ENCODE peak calls at places on chromosomes 3 and 15, in nine cellular contexts. One of them, this sample, is unnamed.

GRCh38 chr3:53941174-53941573 is 49.5 kb upstream of the SELENOK start:
- DNase-seq in choroid plexus epithelial cell: peak
- DNase-seq in GOT3: no peak
- DNase-seq in cardiac septum: no peak
- DNase-seq in IMR-90: peak
- DNase-seq in midbrain: no peak
- DNase-seq in NCI-H1417 treated with DMSO at 0.1 percent for 48 hours: no peak
- DNase-seq in natural killer cell: no peak
- DNase-seq in HCEC 1CT: peak
- DNase-seq in this sample: no peak

GRCh38 chr3:64329037-64329436 is 103.8 kb upstream of the PRICKLE2 start:
- DNase-seq in cardiac septum: no peak
- DNase-seq in choroid plexus epithelial cell: no peak
- DNase-seq in NCI-H1417 treated with DMSO at 0.1 percent for 48 hours: no peak
- DNase-seq in natural killer cell: no peak
- DNase-seq in midbrain: no peak
- DNase-seq in HCEC 1CT: peak
- DNase-seq in IMR-90: no peak
- DNase-seq in GOT3: no peak
- DNase-seq in this sample: no peak

GRCh38 chr15:39438260-39438659 is 142.6 kb upstream of the THBS1 start:
- DNase-seq in NCI-H1417 treated with DMSO at 0.1 percent for 48 hours: no peak
- DNase-seq in GOT3: no peak
- DNase-seq in natural killer cell: no peak
- DNase-seq in cardiac septum: peak
- DNase-seq in midbrain: no peak
- DNase-seq in choroid plexus epithelial cell: no peak
- DNase-seq in IMR-90: no peak
- DNase-seq in HCEC 1CT: no peak
- DNase-seq in this sample: no peak

GRCh38 chr3:14265246-14265962 is 86.8 kb downstream of the LSM3 start:
- DNase-seq in NCI-H1417 treated with DMSO at 0.1 percent for 48 hours: no peak
- DNase-seq in cardiac septum: no peak
- DNase-seq in choroid plexus epithelial cell: peak
- DNase-seq in natural killer cell: no peak
- DNase-seq in midbrain: no peak
- DNase-seq in GOT3: no peak
- DNase-seq in HCEC 1CT: peak
- DNase-seq in IMR-90: peak
- DNase-seq in this sample: no peak

GRCh38 chr15:65512189-65512588 is 5.3 kb downstream of the DPP8 start:
- DNase-seq in HCEC 1CT: no peak
- DNase-seq in natural killer cell: no peak
- DNase-seq in GOT3: no peak
- DNase-seq in cardiac septum: no peak
- DNase-seq in NCI-H1417 treated with DMSO at 0.1 percent for 48 hours: no peak
- DNase-seq in choroid plexus epithelial cell: no peak
- DNase-seq in midbrain: no peak
- DNase-seq in IMR-90: no peak
- DNase-seq in this sample: no peak

GRCh38 chr15:100082761-100083402 is 258.9 kb downstream of the ADAMTS17 start:
- DNase-seq in natural killer cell: no peak
- DNase-seq in cardiac septum: no peak
- DNase-seq in NCI-H1417 treated with DMSO at 0.1 percent for 48 hours: no peak
- DNase-seq in GOT3: no peak
- DNase-seq in choroid plexus epithelial cell: no peak
- DNase-seq in IMR-90: no peak
- DNase-seq in midbrain: no peak
- DNase-seq in HCEC 1CT: no peak
- DNase-seq in this sample: no peak

GRCh38 chr3:123193448-123194101 is 8.2 kb upstream of the SEC22A start:
- DNase-seq in cardiac septum: no peak
- DNase-seq in IMR-90: no peak
- DNase-seq in natural killer cell: no peak
- DNase-seq in NCI-H1417 treated with DMSO at 0.1 percent for 48 hours: no peak
- DNase-seq in HCEC 1CT: no peak
- DNase-seq in GOT3: no peak
- DNase-seq in choroid plexus epithelial cell: no peak
- DNase-seq in midbrain: no peak
- DNase-seq in this sample: no peak

GRCh38 chr3:162718697-162719096 is 1222.1 kb downstream of the OTOL1 start:
- DNase-seq in GOT3: no peak
- DNase-seq in midbrain: no peak
- DNase-seq in cardiac septum: no peak
- DNase-seq in choroid plexus epithelial cell: peak
- DNase-seq in natural killer cell: no peak
- DNase-seq in HCEC 1CT: no peak
- DNase-seq in IMR-90: no peak
- DNase-seq in NCI-H1417 treated with DMSO at 0.1 percent for 48 hours: no peak
- DNase-seq in this sample: peak

GRCh38 chr3:184899953-184900595 is 88.1 kb downstream of the VPS8 start:
- DNase-seq in midbrain: no peak
- DNase-seq in NCI-H1417 treated with DMSO at 0.1 percent for 48 hours: no peak
- DNase-seq in cardiac septum: no peak
- DNase-seq in choroid plexus epithelial cell: no peak
- DNase-seq in GOT3: no peak
- DNase-seq in HCEC 1CT: no peak
- DNase-seq in IMR-90: no peak
- DNase-seq in natural killer cell: no peak
- DNase-seq in this sample: no peak

GRCh38 chr3:127078626-127079025 is 95.7 kb downstream of the PLXNA1 start:
- DNase-seq in cardiac septum: peak
- DNase-seq in midbrain: no peak
- DNase-seq in natural killer cell: no peak
- DNase-seq in IMR-90: no peak
- DNase-seq in HCEC 1CT: no peak
- DNase-seq in GOT3: no peak
- DNase-seq in choroid plexus epithelial cell: no peak
- DNase-seq in NCI-H1417 treated with DMSO at 0.1 percent for 48 hours: no peak
- DNase-seq in this sample: no peak

GRCh38 chr3:164451083-164451910 is 627.0 kb downstream of the SI start:
- DNase-seq in NCI-H1417 treated with DMSO at 0.1 percent for 48 hours: no peak
- DNase-seq in cardiac septum: no peak
- DNase-seq in IMR-90: no peak
- DNase-seq in choroid plexus epithelial cell: peak
- DNase-seq in natural killer cell: no peak
- DNase-seq in midbrain: no peak
- DNase-seq in GOT3: no peak
- DNase-seq in HCEC 1CT: peak
- DNase-seq in this sample: no peak

GRCh38 chr3:196969660-196970546 is 1.3 kb upstream of the PIGZ start:
- DNase-seq in GOT3: no peak
- DNase-seq in midbrain: peak
- DNase-seq in natural killer cell: peak
- DNase-seq in NCI-H1417 treated with DMSO at 0.1 percent for 48 hours: no peak
- DNase-seq in choroid plexus epithelial cell: peak
- DNase-seq in cardiac septum: peak
- DNase-seq in IMR-90: peak
- DNase-seq in HCEC 1CT: peak
- DNase-seq in this sample: peak

GRCh38 chr3:137692803-137693431 is 71.2 kb upstream of the SOX14 start:
- DNase-seq in NCI-H1417 treated with DMSO at 0.1 percent for 48 hours: no peak
- DNase-seq in cardiac septum: no peak
- DNase-seq in IMR-90: no peak
- DNase-seq in HCEC 1CT: no peak
- DNase-seq in GOT3: no peak
- DNase-seq in midbrain: peak
- DNase-seq in choroid plexus epithelial cell: no peak
- DNase-seq in natural killer cell: no peak
- DNase-seq in this sample: no peak

GRCh38 chr3:88283242-88283592 is 133.5 kb downstream of the C3orf38 start:
- DNase-seq in GOT3: no peak
- DNase-seq in natural killer cell: no peak
- DNase-seq in cardiac septum: no peak
- DNase-seq in IMR-90: no peak
- DNase-seq in HCEC 1CT: no peak
- DNase-seq in midbrain: no peak
- DNase-seq in NCI-H1417 treated with DMSO at 0.1 percent for 48 hours: no peak
- DNase-seq in choroid plexus epithelial cell: no peak
- DNase-seq in this sample: no peak

GRCh38 chr3:55161256-55161655 is 233.4 kb upstream of the LRTM1 start:
- DNase-seq in GOT3: no peak
- DNase-seq in HCEC 1CT: peak
- DNase-seq in NCI-H1417 treated with DMSO at 0.1 percent for 48 hours: no peak
- DNase-seq in natural killer cell: no peak
- DNase-seq in cardiac septum: no peak
- DNase-seq in choroid plexus epithelial cell: peak
- DNase-seq in midbrain: no peak
- DNase-seq in IMR-90: peak
- DNase-seq in this sample: no peak

GRCh38 chr15:91043190-91043874 is 20.9 kb upstream of the VPS33B start:
- DNase-seq in midbrain: no peak
- DNase-seq in IMR-90: no peak
- DNase-seq in choroid plexus epithelial cell: no peak
- DNase-seq in HCEC 1CT: no peak
- DNase-seq in natural killer cell: no peak
- DNase-seq in cardiac septum: no peak
- DNase-seq in GOT3: no peak
- DNase-seq in NCI-H1417 treated with DMSO at 0.1 percent for 48 hours: no peak
- DNase-seq in this sample: no peak

GRCh38 chr3:14689247-14689980 is 14.5 kb downstream of the C3orf20 start:
- DNase-seq in NCI-H1417 treated with DMSO at 0.1 percent for 48 hours: no peak
- DNase-seq in cardiac septum: no peak
- DNase-seq in HCEC 1CT: no peak
- DNase-seq in natural killer cell: no peak
- DNase-seq in choroid plexus epithelial cell: no peak
- DNase-seq in midbrain: no peak
- DNase-seq in GOT3: no peak
- DNase-seq in IMR-90: no peak
- DNase-seq in this sample: no peak

GRCh38 chr15:78620839-78621421 is at the start of gene CHRNA3:
- DNase-seq in choroid plexus epithelial cell: no peak
- DNase-seq in IMR-90: no peak
- DNase-seq in GOT3: no peak
- DNase-seq in HCEC 1CT: no peak
- DNase-seq in NCI-H1417 treated with DMSO at 0.1 percent for 48 hours: no peak
- DNase-seq in cardiac septum: no peak
- DNase-seq in midbrain: no peak
- DNase-seq in natural killer cell: no peak
- DNase-seq in this sample: no peak

GRCh38 chr3:194930439-194931204 is 244.9 kb downstream of the FAM43A start:
- DNase-seq in cardiac septum: no peak
- DNase-seq in natural killer cell: no peak
- DNase-seq in HCEC 1CT: peak
- DNase-seq in choroid plexus epithelial cell: peak
- DNase-seq in GOT3: no peak
- DNase-seq in midbrain: peak
- DNase-seq in NCI-H1417 treated with DMSO at 0.1 percent for 48 hours: no peak
- DNase-seq in IMR-90: peak
- DNase-seq in this sample: no peak

GRCh38 chr3:61451841-61452240 is 109.5 kb upstream of the PTPRG start:
- DNase-seq in GOT3: no peak
- DNase-seq in IMR-90: peak
- DNase-seq in HCEC 1CT: peak
- DNase-seq in natural killer cell: no peak
- DNase-seq in midbrain: no peak
- DNase-seq in choroid plexus epithelial cell: no peak
- DNase-seq in NCI-H1417 treated with DMSO at 0.1 percent for 48 hours: no peak
- DNase-seq in cardiac septum: no peak
- DNase-seq in this sample: no peak

GRCh38 chr3:39605837-39606236 is 138.4 kb downstream of the MOBP start:
- DNase-seq in natural killer cell: no peak
- DNase-seq in midbrain: no peak
- DNase-seq in cardiac septum: no peak
- DNase-seq in GOT3: no peak
- DNase-seq in choroid plexus epithelial cell: no peak
- DNase-seq in NCI-H1417 treated with DMSO at 0.1 percent for 48 hours: no peak
- DNase-seq in HCEC 1CT: no peak
- DNase-seq in IMR-90: no peak
- DNase-seq in this sample: no peak

GRCh38 chr3:139764936-139765335 is 87.2 kb upstream of the NMNAT3 start:
- DNase-seq in HCEC 1CT: peak
- DNase-seq in natural killer cell: no peak
- DNase-seq in GOT3: peak
- DNase-seq in NCI-H1417 treated with DMSO at 0.1 percent for 48 hours: no peak
- DNase-seq in choroid plexus epithelial cell: peak
- DNase-seq in cardiac septum: no peak
- DNase-seq in IMR-90: peak
- DNase-seq in midbrain: no peak
- DNase-seq in this sample: no peak

GRCh38 chr3:64088408-64089136 is 65.3 kb upstream of the PSMD6 start:
- DNase-seq in NCI-H1417 treated with DMSO at 0.1 percent for 48 hours: peak
- DNase-seq in midbrain: no peak
- DNase-seq in IMR-90: no peak
- DNase-seq in natural killer cell: no peak
- DNase-seq in GOT3: no peak
- DNase-seq in choroid plexus epithelial cell: no peak
- DNase-seq in HCEC 1CT: no peak
- DNase-seq in cardiac septum: no peak
- DNase-seq in this sample: no peak

GRCh38 chr15:57541805-57542504 is 49.7 kb upstream of the MYZAP start:
- DNase-seq in choroid plexus epithelial cell: peak
- DNase-seq in HCEC 1CT: peak
- DNase-seq in GOT3: peak
- DNase-seq in natural killer cell: no peak
- DNase-seq in IMR-90: peak
- DNase-seq in cardiac septum: no peak
- DNase-seq in midbrain: peak
- DNase-seq in NCI-H1417 treated with DMSO at 0.1 percent for 48 hours: no peak
- DNase-seq in this sample: no peak

GRCh38 chr15:68228971-68229385 is 550 bp downstream of the CLN6 start:
- DNase-seq in IMR-90: peak
- DNase-seq in natural killer cell: no peak
- DNase-seq in choroid plexus epithelial cell: no peak
- DNase-seq in GOT3: no peak
- DNase-seq in midbrain: no peak
- DNase-seq in NCI-H1417 treated with DMSO at 0.1 percent for 48 hours: no peak
- DNase-seq in HCEC 1CT: peak
- DNase-seq in cardiac septum: no peak
- DNase-seq in this sample: no peak

GRCh38 chr3:58260733-58261132 is 23.1 kb downstream of the ABHD6 start:
- DNase-seq in HCEC 1CT: no peak
- DNase-seq in choroid plexus epithelial cell: peak
- DNase-seq in natural killer cell: no peak
- DNase-seq in midbrain: no peak
- DNase-seq in NCI-H1417 treated with DMSO at 0.1 percent for 48 hours: no peak
- DNase-seq in cardiac septum: no peak
- DNase-seq in GOT3: no peak
- DNase-seq in IMR-90: peak
- DNase-seq in this sample: no peak

GRCh38 chr3:10688126-10688525 is 127.9 kb upstream of the SLC6A11 start:
- DNase-seq in IMR-90: no peak
- DNase-seq in NCI-H1417 treated with DMSO at 0.1 percent for 48 hours: no peak
- DNase-seq in natural killer cell: no peak
- DNase-seq in midbrain: no peak
- DNase-seq in choroid plexus epithelial cell: no peak
- DNase-seq in HCEC 1CT: no peak
- DNase-seq in GOT3: no peak
- DNase-seq in cardiac septum: no peak
- DNase-seq in this sample: no peak

GRCh38 chr3:123424999-123425386 is 23.9 kb downstream of the ADCY5 start:
- DNase-seq in NCI-H1417 treated with DMSO at 0.1 percent for 48 hours: no peak
- DNase-seq in cardiac septum: no peak
- DNase-seq in GOT3: no peak
- DNase-seq in HCEC 1CT: no peak
- DNase-seq in natural killer cell: no peak
- DNase-seq in midbrain: no peak
- DNase-seq in choroid plexus epithelial cell: no peak
- DNase-seq in IMR-90: no peak
- DNase-seq in this sample: no peak

GRCh38 chr3:75341324-75342067 is 322.6 kb upstream of the FRG2C start:
- DNase-seq in choroid plexus epithelial cell: peak
- DNase-seq in HCEC 1CT: no peak
- DNase-seq in natural killer cell: no peak
- DNase-seq in cardiac septum: no peak
- DNase-seq in NCI-H1417 treated with DMSO at 0.1 percent for 48 hours: no peak
- DNase-seq in midbrain: no peak
- DNase-seq in IMR-90: no peak
- DNase-seq in GOT3: no peak
- DNase-seq in this sample: no peak

GRCh38 chr3:60698117-60698516 is 553.1 kb downstream of the FHIT start:
- DNase-seq in natural killer cell: no peak
- DNase-seq in cardiac septum: no peak
- DNase-seq in NCI-H1417 treated with DMSO at 0.1 percent for 48 hours: no peak
- DNase-seq in midbrain: no peak
- DNase-seq in choroid plexus epithelial cell: no peak
- DNase-seq in IMR-90: no peak
- DNase-seq in HCEC 1CT: no peak
- DNase-seq in GOT3: no peak
- DNase-seq in this sample: no peak

GRCh38 chr15:63752075-63752684 is 81.6 kb downstream of the HERC1 start:
- DNase-seq in GOT3: no peak
- DNase-seq in HCEC 1CT: peak
- DNase-seq in choroid plexus epithelial cell: peak
- DNase-seq in midbrain: peak
- DNase-seq in cardiac septum: no peak
- DNase-seq in NCI-H1417 treated with DMSO at 0.1 percent for 48 hours: peak
- DNase-seq in natural killer cell: no peak
- DNase-seq in IMR-90: peak
- DNase-seq in this sample: peak

This sample was measured in putamen.